ENCODE peak calls at places on chromosomes 2 and 18, in four cellular contexts. T is ovary, U is Peyer's patch, X is HCT116. O is an unnamed sample.

GRCh38 chr18:3596324-3597158 is 146.6 kb downstream of the TGIF1 start:
- DNase-seq in T (peak), X (no peak), U (peak), O (peak)

GRCh38 chr2:158931577-158931976 is 36.9 kb upstream of the TANC1 start:
- DNase-seq in T (no peak), X (no peak), U (no peak), O (no peak)

GRCh38 chr2:26550276-26551015 is 72.5 kb upstream of the OTOF start:
- DNase-seq in X (no peak), T (no peak), U (no peak), O (no peak)

GRCh38 chr2:125037135-125037653 is 1012.1 kb downstream of the CNTNAP5 start:
- DNase-seq in U (no peak), X (no peak), T (no peak), O (no peak)

GRCh38 chr2:67471681-67472080 is 74.5 kb downstream of the ETAA1 start:
- DNase-seq in T (no peak), X (no peak), U (no peak), O (no peak)

GRCh38 chr2:205764502-205764815 is 82.2 kb downstream of the NRP2 start:
- DNase-seq in X (no peak), T (no peak), U (no peak), O (no peak)

GRCh38 chr2:56250153-56250729 is 66.5 kb downstream of the CCDC85A start:
- DNase-seq in X (no peak), U (no peak), T (no peak), O (no peak)

GRCh38 chr18:58952303-58952702 is 87.6 kb downstream of the ZNF532 start:
- DNase-seq in T (no peak), X (no peak), U (no peak), O (no peak)

GRCh38 chr2:60058781-60059180 is 494.7 kb downstream of the BCL11A start:
- DNase-seq in T (no peak), X (no peak), U (no peak), O (no peak)

GRCh38 chr2:194383404-194383803 is 1273.6 kb upstream of the SLC39A10 start:
- DNase-seq in U (no peak), T (no peak), X (peak), O (no peak)

GRCh38 chr18:41645600-41646360 is 309.3 kb upstream of the PIK3C3 start:
- DNase-seq in U (no peak), X (no peak), T (no peak), O (no peak)

GRCh38 chr2:2845267-2845666 is 514.2 kb upstream of the MYT1L start:
- DNase-seq in X (no peak), T (no peak), U (no peak), O (no peak)

GRCh38 chr2:203470371-203470770 is 64.7 kb downstream of the RAPH1 start:
- DNase-seq in U (no peak), X (no peak), T (no peak), O (peak)

GRCh38 chr2:123993728-123994323 is 31.3 kb upstream of the CNTNAP5 start:
- DNase-seq in X (no peak), T (no peak), U (no peak), O (peak)

GRCh38 chr2:172249336-172249735 is 146.6 kb upstream of the DLX2 start:
- DNase-seq in X (no peak), U (no peak), T (no peak), O (no peak)

GRCh38 chr2:120766758-120767351 is 31.2 kb downstream of the GLI2 start:
- DNase-seq in U (no peak), X (no peak), T (peak), O (no peak)

GRCh38 chr2:2875296-2875695 is 502.3 kb downstream of the EIPR1 start:
- DNase-seq in T (no peak), X (no peak), U (no peak), O (no peak)

GRCh38 chr2:47354013-47354816 is 48.7 kb upstream of the MSH2 start:
- DNase-seq in T (no peak), X (no peak), U (no peak), O (no peak)

GRCh38 chr2:26683583-26683982 is 8.9 kb upstream of the KCNK3 start:
- DNase-seq in X (no peak), T (no peak), U (no peak), O (no peak)

GRCh38 chr2:229610359-229610758 is 104.0 kb downstream of the DNER start:
- DNase-seq in X (no peak), U (no peak), T (no peak), O (no peak)

GRCh38 chr18:30970201-30970816 is 72.2 kb downstream of the DSC3 start:
- DNase-seq in T (no peak), X (peak), U (no peak), O (no peak)

GRCh38 chr2:188023035-188023434 is 268.6 kb upstream of the GULP1 start:
- DNase-seq in X (no peak), T (no peak), U (no peak), O (no peak)

DNA sequence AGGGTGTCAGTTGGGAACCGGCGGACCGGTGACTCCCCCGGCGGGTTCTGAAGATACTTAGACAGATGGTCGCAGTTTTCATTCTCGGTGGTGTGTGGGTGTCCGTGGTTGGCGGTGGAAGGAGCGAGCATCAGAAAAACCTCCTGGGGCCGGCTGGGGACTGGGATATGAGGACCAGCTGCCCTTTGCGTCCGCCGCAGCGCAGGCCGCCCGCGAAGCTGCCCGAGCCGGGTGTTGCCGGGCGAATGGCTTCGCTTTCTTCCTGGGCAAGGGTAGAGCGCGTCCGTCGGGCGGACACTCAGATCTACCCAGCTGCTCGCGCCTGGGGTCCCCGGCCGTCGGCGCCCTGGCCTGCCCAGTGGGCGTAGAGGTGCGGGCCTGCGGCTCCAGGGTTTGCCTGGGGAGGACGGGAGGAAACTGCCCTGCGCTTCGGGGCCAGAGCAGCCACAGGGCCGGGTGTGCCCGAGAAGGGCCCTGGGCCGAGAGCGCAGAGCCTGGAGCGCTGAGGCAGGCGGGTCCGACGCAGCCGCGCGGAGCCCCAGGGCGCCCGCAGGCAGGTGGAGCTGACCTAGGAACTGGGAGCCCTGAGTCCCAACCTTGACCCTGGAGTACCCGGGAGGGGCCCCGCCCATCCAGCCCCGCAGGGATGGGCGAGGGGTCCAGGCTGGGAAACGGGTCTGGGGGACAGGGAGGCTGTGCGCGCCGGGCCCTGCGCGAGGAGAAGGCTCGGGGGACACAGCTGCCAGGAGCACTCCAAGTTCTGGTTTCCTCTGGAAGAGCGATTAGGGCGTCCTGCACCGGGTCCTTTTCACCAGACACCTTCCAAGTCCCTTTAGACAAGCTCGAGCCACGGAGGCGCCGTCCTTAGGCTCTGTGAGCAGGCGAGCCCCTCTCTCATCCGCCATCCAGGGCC is 1.3 kb downstream of the TWIST2 start:
- DNase-seq in T (no peak), X (no peak), U (no peak), O (no peak)
- H3K4me3 ChIP-seq in T (peak), X (no peak), U (peak), O (peak)

GRCh38 chr2:75428627-75429026 is 132.1 kb downstream of the EVA1A start:
- DNase-seq in X (no peak), U (no peak), T (no peak), O (no peak)
- TF ChIP-seq POLR2A in X (no peak), U (no peak), T (no peak), O (no peak)

GRCh38 chr2:71317060-71317459 is 14.5 kb upstream of the ZNF638 start:
- DNase-seq in X (no peak), T (no peak), U (no peak), O (no peak)

GRCh38 chr2:71313016-71313766 is 18.4 kb upstream of the ZNF638 start:
- DNase-seq in U (no peak), T (no peak), X (no peak), O (no peak)
- H3K4me3 ChIP-seq in U (no peak), T (no peak), X (no peak), O (no peak)

DNA sequence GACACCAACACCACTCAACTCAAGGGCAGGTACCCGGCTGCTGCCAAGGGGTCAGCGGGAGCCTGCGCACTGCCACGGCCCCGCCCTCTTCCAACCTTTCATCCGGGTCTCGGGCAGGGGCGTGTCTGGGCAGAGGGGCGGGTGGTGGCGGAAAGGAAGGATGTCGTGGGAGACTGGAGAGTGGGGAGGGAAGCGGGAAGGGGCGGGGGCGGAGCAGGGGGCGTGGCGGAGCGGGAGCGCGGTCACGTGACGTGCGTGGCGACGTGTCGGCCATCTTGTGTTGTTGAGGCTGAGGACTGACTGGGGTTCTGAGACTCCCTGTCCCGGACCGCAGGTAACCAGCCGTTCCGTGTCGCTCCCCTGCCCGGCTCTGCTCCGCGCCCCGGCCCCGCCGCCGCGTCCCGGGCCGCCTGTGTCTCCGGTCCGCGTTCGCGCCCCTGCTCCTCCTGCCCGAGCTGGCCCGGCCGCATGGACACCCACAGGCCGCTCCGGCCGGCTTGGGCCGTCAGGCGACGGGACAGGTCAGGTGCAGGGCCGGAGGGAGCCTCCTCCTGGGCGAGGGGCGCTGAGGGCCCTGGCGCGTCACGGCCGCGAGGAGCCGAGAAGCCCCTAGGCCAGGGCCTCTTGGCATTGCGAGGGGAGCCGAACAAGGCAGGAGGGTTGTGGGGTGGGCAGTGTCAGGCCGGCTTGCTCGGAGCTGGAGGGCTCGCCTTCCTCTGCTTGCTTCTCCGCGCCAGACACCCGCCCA is at the start of gene GIGYF2:
- DNase-seq in X (peak), U (peak), T (peak), O (peak)
- TF ChIP-seq POLR2A in X (peak), U (no peak), T (peak), O (peak)

DNA sequence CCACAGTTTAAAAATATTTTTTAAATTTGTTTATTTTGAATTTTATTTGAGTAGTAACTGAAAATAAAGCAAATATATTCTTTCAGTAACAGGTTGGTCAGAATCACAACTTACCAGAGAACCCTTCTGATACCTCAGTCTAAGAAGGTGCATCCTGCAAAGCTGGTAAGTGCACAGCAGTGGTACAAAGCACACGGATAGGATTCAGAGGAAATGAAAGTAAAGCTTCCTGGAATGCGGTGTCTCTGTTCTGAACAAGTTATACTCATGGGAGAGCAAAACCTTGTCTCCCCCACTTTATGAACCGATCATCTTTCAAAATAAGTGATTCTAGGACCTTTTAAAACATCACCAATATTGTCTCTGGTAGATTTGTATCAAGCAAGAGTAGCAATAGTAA is 398.3 kb downstream of the TMX3 start:
- DNase-seq in T (no peak), U (no peak), X (no peak), O (no peak)
- H3K4me3 ChIP-seq in T (no peak), U (no peak), X (no peak), O (no peak)

GRCh38 chr2:65228249-65228750 is 669 bp downstream of the ACTR2 start:
- DNase-seq in T (no peak), X (no peak), U (peak), O (peak)
- TF ChIP-seq POLR2A in T (no peak), X (no peak), U (no peak), O (no peak)

GRCh38 chr2:44237221-44237620 is 38.1 kb upstream of the SLC3A1 start:
- DNase-seq in T (no peak), U (peak), X (no peak), O (no peak)
- H3K4me3 ChIP-seq in T (no peak), U (no peak), X (no peak), O (no peak)

GRCh38 chr2:64525323-64525625 is 1.1 kb downstream of the AFTPH start:
- DNase-seq in X (no peak), U (peak), T (no peak), O (no peak)
- TF ChIP-seq POLR2A in X (no peak), U (no peak), T (no peak), O (no peak)

GRCh38 chr2:169925968-169926367 is 98.7 kb downstream of the UBR3 start:
- DNase-seq in U (no peak), X (no peak), T (no peak), O (no peak)
- H3K4me3 ChIP-seq in U (no peak), X (no peak), T (no peak), O (no peak)

O was measured in testis.